ENCODE peak calls at places on chromosomes 12 and 14, in seven cellular contexts. J, P, Z, D, K, S and U are unnamed samples.

GRCh38 chr12:65100140-65100539 is 21.0 kb downstream of the WIF1 start:
- DNase-seq in K (no peak), P (no peak), D (no peak), Z (no peak), J (no peak), S (no peak), U (no peak)

GRCh38 chr12:108214486-108214885 is 85.4 kb downstream of the WSCD2 start:
- DNase-seq in P (peak), K (peak), D (peak), J (peak), S (peak), Z (peak), U (peak)

GRCh38 chr12:95646781-95647184 is 95.5 kb upstream of the USP44 start:
- DNase-seq in Z (no peak), K (peak), P (no peak), D (no peak), S (peak), J (no peak), U (no peak)

GRCh38 chr12:108193493-108193892 is 64.4 kb downstream of the WSCD2 start:
- DNase-seq in J (no peak), Z (no peak), S (no peak), D (no peak), K (no peak), P (no peak), U (no peak)

GRCh38 chr14:66944872-66945271 is 244.4 kb upstream of the GARIN2 start:
- DNase-seq in P (no peak), Z (no peak), J (peak), K (peak), S (peak), D (peak), U (peak)

GRCh38 chr12:110860833-110861291 is 14.1 kb downstream of the CCDC63 start:
- DNase-seq in P (no peak), Z (no peak), K (no peak), D (no peak), J (no peak), S (peak), U (no peak)

GRCh38 chr14:105999361-106000028 is 473.1 kb downstream of the TMEM121 start:
- DNase-seq in S (no peak), D (peak), K (no peak), J (peak), Z (no peak), P (peak), U (peak)

GRCh38 chr12:4030938-4031702 is 157.9 kb upstream of the PARP11 start:
- DNase-seq in K (peak), D (peak), S (peak), Z (peak), P (peak), J (peak), U (peak)

GRCh38 chr12:68129979-68130378 is 29.6 kb downstream of the IFNG start:
- DNase-seq in P (no peak), K (no peak), J (no peak), D (no peak), S (no peak), Z (no peak), U (no peak)

GRCh38 chr14:23104070-23104590 is 659 bp downstream of the CIROP start:
- DNase-seq in J (no peak), S (no peak), Z (no peak), D (no peak), P (no peak), K (no peak), U (no peak)

GRCh38 chr14:56810850-56811595 is 744 bp upstream of the OTX2 start:
- DNase-seq in D (no peak), P (no peak), J (no peak), Z (no peak), K (no peak), S (no peak), U (no peak)

GRCh38 chr14:54787263-54787662 is 115.4 kb downstream of the GCH1 start:
- DNase-seq in S (no peak), J (no peak), D (no peak), Z (no peak), P (no peak), K (no peak), U (no peak)

GRCh38 chr12:1130164-1130563 is 139.1 kb downstream of the ERC1 start:
- DNase-seq in P (no peak), K (no peak), S (peak), J (no peak), Z (peak), D (peak), U (peak)

GRCh38 chr12:121224591-121224990 is 14.7 kb downstream of the P2RX4 start:
- DNase-seq in J (no peak), P (no peak), Z (no peak), D (no peak), S (no peak), K (no peak), U (no peak)

DNA sequence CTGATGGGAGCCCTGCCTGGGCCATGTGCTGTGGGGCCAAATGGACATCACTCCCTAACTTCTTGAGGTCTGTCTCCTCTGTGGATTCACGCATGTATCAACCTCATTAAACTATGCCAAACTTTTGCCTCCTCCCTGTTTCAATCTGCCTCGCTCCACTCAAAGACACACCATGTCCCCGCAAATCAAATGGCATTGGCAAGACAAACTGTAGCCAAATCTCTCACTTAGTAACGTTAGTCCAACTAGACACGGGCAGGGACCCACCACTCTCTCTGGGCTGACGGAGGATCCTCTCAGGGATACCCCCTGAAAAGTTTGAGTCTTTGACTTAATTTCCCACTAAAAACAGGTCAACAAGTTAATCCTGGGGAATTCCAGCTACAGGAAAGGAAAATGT is 8.0 kb downstream of the ZBTB39 start:
- DNase-seq in K (no peak), S (no peak), J (no peak), Z (no peak), D (no peak), P (no peak), U (no peak)
- TF ChIP-seq POLR2A in K (no peak), S (no peak), J (no peak), Z (no peak), D (no peak), P (no peak), U (no peak)

GRCh38 chr12:31897791-31898503 is 61.3 kb upstream of the RESF1 start:
- DNase-seq in K (no peak), Z (peak), J (peak), S (peak), D (peak), P (no peak), U (peak)

GRCh38 chr12:31899136-31899535 is 60.1 kb upstream of the RESF1 start:
- DNase-seq in J (no peak), Z (no peak), S (no peak), P (no peak), K (no peak), D (no peak), U (peak)

GRCh38 chr12:31895449-31896150 is 63.6 kb upstream of the RESF1 start:
- DNase-seq in K (no peak), S (no peak), P (no peak), J (no peak), D (no peak), Z (no peak), U (no peak)

GRCh38 chr12:31900271-31900670 is 58.9 kb upstream of the RESF1 start:
- DNase-seq in J (no peak), K (no peak), P (no peak), S (no peak), Z (no peak), D (no peak), U (no peak)

DNA sequence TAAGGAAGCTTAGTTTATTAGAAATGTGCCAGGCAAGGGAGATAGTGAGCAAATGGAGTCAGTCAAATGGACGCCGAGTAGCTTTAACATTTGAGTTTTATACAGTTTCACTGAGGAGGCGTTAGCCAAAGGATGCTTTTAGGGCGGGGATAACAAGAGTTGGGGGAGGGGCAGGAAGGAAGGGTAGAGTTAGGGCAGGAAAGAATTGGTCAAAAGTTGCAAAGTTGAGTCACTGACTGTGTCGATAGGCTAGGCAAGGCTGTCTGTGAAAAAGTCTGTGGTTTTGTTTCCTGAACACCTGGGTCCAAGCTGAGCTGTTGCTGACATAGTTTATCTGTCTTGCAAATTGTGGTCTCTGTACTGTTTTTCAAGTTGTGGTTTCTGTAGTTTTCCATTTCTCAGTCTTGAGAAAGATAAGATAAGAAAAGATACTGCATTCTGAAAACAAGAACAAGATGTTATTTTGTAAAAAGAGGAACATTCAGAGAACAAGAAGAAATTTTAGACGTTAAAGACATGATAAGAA is 62.6 kb upstream of the RESF1 start:
- DNase-seq in D (no peak), K (peak), P (peak), Z (peak), S (peak), J (peak), U (peak)
- TF ChIP-seq POLR2A in D (no peak), K (no peak), P (peak), Z (no peak), S (no peak), J (no peak), U (peak)

GRCh38 chr14:31208546-31209424 is 1.2 kb upstream of the HECTD1 start:
- DNase-seq in S (no peak), K (no peak), Z (no peak), D (no peak), P (peak), J (no peak), U (peak)

GRCh38 chr14:31209605-31210004 is 2.0 kb upstream of the HECTD1 start:
- DNase-seq in P (no peak), Z (no peak), J (no peak), K (no peak), D (no peak), S (no peak), U (no peak)

GRCh38 chr14:31207287-31207745 is 277 bp downstream of the HECTD1 start:
- DNase-seq in J (peak), P (no peak), K (no peak), D (no peak), S (no peak), Z (no peak), U (no peak)

GRCh38 chr14:31206536-31207286 is 882 bp downstream of the HECTD1 start:
- DNase-seq in Z (peak), K (no peak), J (peak), D (peak), S (peak), P (peak), U (peak)

DNA sequence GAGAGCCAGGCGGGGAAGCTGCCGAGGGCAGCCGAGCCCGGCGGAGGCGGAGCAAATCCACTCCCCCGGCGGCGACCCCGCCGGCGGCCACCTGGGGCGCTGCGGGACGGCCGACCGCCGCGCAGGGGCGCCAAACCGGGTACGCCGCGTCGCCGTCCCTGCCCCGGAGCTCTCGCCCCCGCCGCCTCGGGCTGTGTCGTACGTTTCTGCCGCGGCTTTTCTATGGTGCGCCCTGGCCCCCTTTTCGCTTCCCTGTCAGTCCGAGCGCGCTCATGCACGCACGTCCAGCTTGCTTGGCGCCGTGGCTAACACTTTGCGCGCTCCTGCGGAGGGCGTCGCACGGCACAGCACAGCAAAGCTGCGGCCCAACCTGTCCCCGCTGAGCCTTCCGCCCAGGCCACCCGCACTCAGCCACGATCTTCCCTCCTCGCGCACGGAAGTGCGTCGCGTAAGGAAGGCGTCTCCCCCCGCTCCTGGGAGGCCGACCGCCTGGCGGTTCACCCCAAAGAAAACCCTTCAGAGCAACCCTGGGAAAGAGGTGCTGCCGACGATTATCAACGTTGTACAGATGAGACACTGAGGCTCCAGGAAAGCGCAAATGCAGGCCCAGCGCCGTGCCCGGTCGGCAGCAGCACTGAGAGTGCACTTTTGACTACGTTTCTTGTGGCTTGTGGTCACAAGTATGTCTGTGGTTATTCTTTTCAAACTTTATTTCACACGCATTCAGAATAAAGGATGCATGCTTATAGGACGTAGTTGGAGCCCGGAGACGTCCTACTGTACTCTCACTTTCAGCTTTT is at the start of gene HECTD1:
- DNase-seq in Z (peak), K (peak), P (peak), S (peak), D (peak), J (peak), U (peak)
- TF ChIP-seq POLR2A in Z (peak), K (peak), P (peak), S (peak), D (peak), J (peak), U (peak)

GRCh38 chr14:80316426-80316825 is 105.1 kb upstream of the DIO2 start:
- DNase-seq in D (no peak), P (no peak), Z (no peak), K (peak), S (no peak), J (no peak), U (no peak)

GRCh38 chr14:80315681-80316080 is 104.4 kb upstream of the DIO2 start:
- DNase-seq in S (peak), D (no peak), Z (no peak), K (peak), J (no peak), P (no peak), U (no peak)

GRCh38 chr14:80313806-80314205 is 102.5 kb upstream of the DIO2 start:
- DNase-seq in K (peak), P (no peak), Z (no peak), S (no peak), D (no peak), J (no peak), U (no peak)

DNA sequence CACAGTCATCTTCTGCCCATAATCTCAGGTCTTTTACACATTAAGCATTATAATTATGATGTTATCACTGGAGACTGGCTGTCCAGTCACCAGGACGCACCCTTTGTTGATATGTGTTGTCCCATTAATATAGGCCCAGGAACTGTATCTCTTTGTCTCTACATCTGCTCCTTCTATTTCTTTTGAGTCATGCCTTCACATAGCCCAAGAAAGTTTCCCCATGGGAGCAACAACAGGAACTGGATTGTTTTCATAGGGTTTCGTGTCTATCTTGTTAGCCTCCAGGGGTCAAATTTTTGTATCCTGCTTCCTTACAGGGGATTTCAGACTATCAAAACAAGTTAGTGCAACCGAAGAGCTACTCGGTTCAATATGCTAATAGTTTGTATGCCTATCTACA is 99.6 kb upstream of the DIO2 start:
- DNase-seq in Z (no peak), S (peak), K (peak), J (no peak), P (no peak), D (no peak), U (no peak)
- TF ChIP-seq POLR2A in Z (no peak), S (no peak), K (no peak), J (no peak), P (no peak), D (no peak), U (no peak)

GRCh38 chr14:102141797-102142196 is 2.1 kb downstream of the WDR20 start:
- DNase-seq in D (no peak), Z (no peak), J (no peak), P (no peak), S (no peak), K (no peak), U (no peak)

GRCh38 chr14:102146423-102146822 is 6.7 kb downstream of the WDR20 start:
- DNase-seq in J (no peak), Z (no peak), S (no peak), K (no peak), D (no peak), P (no peak), U (no peak)

GRCh38 chr14:102140750-102141145 is 1.1 kb downstream of the WDR20 start:
- DNase-seq in P (no peak), D (no peak), Z (no peak), J (no peak), S (peak), K (no peak), U (peak)

GRCh38 chr14:102144914-102145313 is 5.2 kb downstream of the WDR20 start:
- DNase-seq in S (no peak), J (no peak), D (no peak), Z (no peak), P (no peak), K (no peak), U (no peak)

DNA sequence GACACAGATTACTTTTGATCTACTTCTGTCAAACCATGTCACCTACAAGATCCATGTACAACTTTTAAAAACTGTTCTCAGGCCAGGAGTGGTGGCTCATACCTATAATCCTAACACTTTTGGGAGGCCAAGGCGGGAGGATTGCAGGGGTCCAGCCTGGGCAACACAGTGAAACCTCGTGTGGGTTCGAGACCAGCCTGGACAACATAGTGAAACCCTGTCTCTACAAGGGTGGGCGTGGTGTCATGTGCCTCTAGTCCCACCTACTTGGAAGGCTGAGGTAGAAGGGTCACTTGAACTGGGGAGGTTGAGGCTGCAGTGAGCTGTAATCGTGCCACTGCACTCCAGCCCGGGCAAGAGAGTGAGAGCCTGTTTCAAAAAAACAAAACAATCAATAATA is 5.7 kb downstream of the WDR20 start:
- DNase-seq in D (no peak), J (peak), P (no peak), Z (no peak), S (no peak), K (no peak), U (no peak)
- TF ChIP-seq POLR2A in D (no peak), J (no peak), P (no peak), Z (no peak), S (no peak), K (no peak), U (no peak)

GRCh38 chr14:94376108-94376975 is 12.1 kb downstream of the SERPINA1 start:
- DNase-seq in S (no peak), Z (no peak), K (no peak), J (no peak), D (no peak), P (no peak), U (no peak)
- TF ChIP-seq POLR2A in S (no peak), Z (no peak), K (no peak), J (no peak), D (no peak), P (no peak), U (no peak)

GRCh38 chr14:95327558-95328374 is 8.1 kb upstream of the CLMN start:
- DNase-seq in S (no peak), J (no peak), D (no peak), K (no peak), Z (no peak), P (peak), U (no peak)
- TF ChIP-seq POLR2A in S (no peak), J (no peak), D (no peak), K (no peak), Z (no peak), P (no peak), U (no peak)

GRCh38 chr12:57078519-57079404 is at the start of gene NEMP1:
- DNase-seq in S (peak), K (peak), Z (peak), J (peak), P (peak), D (peak), U (peak)
- TF ChIP-seq POLR2A in S (no peak), K (peak), Z (peak), J (no peak), P (peak), D (peak), U (peak)

GRCh38 chr14:64986578-64987571 is at the start of gene FNTB:
- DNase-seq in Z (peak), D (peak), J (peak), K (peak), S (peak), P (peak), U (peak)
- TF ChIP-seq POLR2A in Z (peak), D (peak), J (no peak), K (peak), S (peak), P (peak), U (peak)

GRCh38 chr14:34875031-34875922 is at the start of gene BAZ1A:
- DNase-seq in J (peak), K (peak), P (peak), Z (peak), S (peak), D (peak), U (peak)

GRCh38 chr14:34874386-34875030 is 652 bp downstream of the BAZ1A start:
- DNase-seq in P (peak), K (peak), J (peak), S (peak), Z (peak), D (peak), U (peak)

GRCh38 chr14:34872822-34873590 is 2.2 kb downstream of the BAZ1A start:
- DNase-seq in S (no peak), J (no peak), K (peak), Z (no peak), P (peak), D (peak), U (peak)

GRCh38 chr14:34873591-34874385 is 1.4 kb downstream of the BAZ1A start:
- DNase-seq in Z (peak), P (peak), J (peak), K (no peak), S (peak), D (peak), U (peak)
- TF ChIP-seq POLR2A in Z (peak), P (peak), J (peak), K (peak), S (peak), D (peak), U (peak)